ENCODE peak calls at places on chromosomes 3 and 15, in ten cellular contexts. I is mucosa of descending colon, J is foreskin keratinocyte, C is GM04504, F is BJ, V is astrocyte of the spinal cord, R is HFF-Myc, E is PC-3, S is progenitor cell of endocrine pancreas, X is endothelial cell. Z is an unnamed sample.

GRCh38 chr15:71048913-71049675 is 66.2 kb upstream of the THSD4 start:
- DNase-seq in X (no peak), C (no peak), E (peak), V (peak), I (no peak), F (peak), R (no peak), S (no peak), J (peak), Z (no peak)

GRCh38 chr3:17640466-17640865 is 102.0 kb downstream of the TBC1D5 start:
- DNase-seq in C (no peak), R (no peak), J (no peak), X (no peak), E (peak), F (no peak), S (no peak), V (peak), I (no peak), Z (no peak)

GRCh38 chr3:114127517-114127916 is 51.3 kb downstream of the DRD3 start:
- DNase-seq in V (no peak), E (no peak), C (no peak), I (no peak), R (no peak), F (no peak), J (no peak), X (no peak), S (no peak), Z (no peak)

GRCh38 chr3:23304424-23304823 is 101.3 kb downstream of the UBE2E2 start:
- DNase-seq in E (no peak), X (no peak), I (no peak), F (peak), J (no peak), S (no peak), R (no peak), C (no peak), V (no peak), Z (no peak)

GRCh38 chr15:101240364-101240763 is 11.5 kb downstream of the CHSY1 start:
- DNase-seq in X (no peak), J (no peak), R (no peak), C (peak), F (no peak), I (no peak), E (no peak), V (no peak), S (no peak), Z (no peak)

GRCh38 chr3:179063945-179064560 is 7.6 kb downstream of the ZMAT3 start:
- DNase-seq in I (no peak), X (no peak), S (no peak), E (peak), R (no peak), C (no peak), V (no peak), J (no peak), F (peak), Z (no peak)

GRCh38 chr3:85790445-85791030 is 831.7 kb downstream of the CADM2 start:
- DNase-seq in R (no peak), F (no peak), I (no peak), X (no peak), J (no peak), S (no peak), V (no peak), C (no peak), E (no peak), Z (no peak)

GRCh38 chr3:76859596-76859995 is 180.3 kb upstream of the ROBO2 start:
- DNase-seq in F (no peak), J (no peak), I (no peak), X (no peak), S (no peak), E (no peak), V (peak), R (no peak), C (no peak), Z (no peak)

GRCh38 chr3:67601919-67602608 is 52.3 kb downstream of the SUCLG2 start:
- DNase-seq in J (no peak), S (no peak), C (no peak), F (no peak), I (no peak), R (no peak), V (peak), X (no peak), E (no peak), Z (no peak)

GRCh38 chr3:78867409-78868372 is 900.1 kb downstream of the ROBO1 start:
- DNase-seq in F (peak), E (no peak), X (no peak), J (no peak), C (no peak), R (no peak), V (peak), S (no peak), I (no peak), Z (no peak)